ENCODE peak calls at places on chromosomes 2 and 18, in six cellular contexts. I is epithelial cell of esophagus, T is foreskin fibroblast, D is upper lobe of left lung, X is kidney, Q is WERI-Rb-1. J is an unnamed sample.

GRCh38 chr2:13433954-13434353 is 717.2 kb downstream of the TRIB2 start:
- DNase-seq in D (no peak), I (peak), T (no peak), X (no peak), Q (peak), J (no peak)

GRCh38 chr2:148096012-148096411 is 75.1 kb downstream of the MBD5 start:
- DNase-seq in D (no peak), I (no peak), T (no peak), Q (no peak), X (no peak), J (no peak)

GRCh38 chr2:42876280-42876840 is 84.0 kb upstream of the HAAO start:
- DNase-seq in I (no peak), X (no peak), T (peak), Q (peak), D (peak), J (no peak)

GRCh38 chr2:10414591-10414990 is 33.5 kb downstream of the ODC1 start:
- DNase-seq in Q (no peak), D (no peak), I (no peak), T (peak), X (no peak), J (no peak)

GRCh38 chr18:28823506-28824182 is 646.7 kb upstream of the CDH2 start:
- DNase-seq in I (peak), X (peak), T (peak), Q (no peak), D (no peak), J (no peak)

GRCh38 chr2:238169708-238170251 is 11.0 kb downstream of the ERFE start:
- DNase-seq in T (peak), Q (no peak), X (peak), D (peak), I (peak), J (no peak)

GRCh38 chr2:218896501-218897393 is 16.1 kb downstream of the WNT10A start:
- DNase-seq in X (peak), I (peak), Q (no peak), T (no peak), D (no peak), J (peak)

GRCh38 chr2:98463551-98463971 is 18.9 kb downstream of the INPP4A start:
- DNase-seq in I (no peak), Q (no peak), T (no peak), X (no peak), D (no peak), J (no peak)

GRCh38 chr2:14623241-14623640 is 9.3 kb upstream of the LRATD1 start:
- DNase-seq in Q (no peak), D (no peak), T (no peak), I (no peak), X (no peak), J (no peak)

GRCh38 chr2:190838492-190838910 is 42.1 kb upstream of the GLS start:
- DNase-seq in T (peak), D (no peak), X (no peak), I (peak), Q (no peak), J (peak)

GRCh38 chr2:45889053-45889452 is 237.6 kb downstream of the PRKCE start:
- DNase-seq in I (no peak), X (no peak), D (peak), T (no peak), Q (peak), J (peak)

GRCh38 chr2:218569038-218569431 is 396 bp downstream of the CNOT9 start:
- DNase-seq in T (peak), Q (no peak), I (peak), D (peak), X (peak), J (peak)

GRCh38 chr2:73232471-73233153 is 427 bp downstream of the PRADC1 start:
- DNase-seq in T (no peak), Q (peak), X (no peak), D (no peak), I (no peak), J (peak)

GRCh38 chr2:200209030-200209429 is 97.5 kb upstream of the SPATS2L start:
- DNase-seq in X (no peak), I (no peak), D (no peak), Q (no peak), T (no peak), J (no peak)

GRCh38 chr18:63567276-63567675 is 19.9 kb upstream of the SERPINB13 start:
- DNase-seq in I (no peak), Q (no peak), X (no peak), D (no peak), T (peak), J (no peak)

GRCh38 chr18:54877076-54877475 is 48.8 kb downstream of the RAB27B start:
- DNase-seq in I (no peak), T (no peak), D (no peak), X (no peak), Q (no peak), J (no peak)

GRCh38 chr2:134460583-134460998 is 206.7 kb downstream of the MGAT5 start:
- DNase-seq in Q (peak), T (peak), D (peak), I (peak), X (peak), J (peak)

GRCh38 chr2:112187805-112188596 is 49.8 kb downstream of the FBLN7 start:
- DNase-seq in X (no peak), Q (no peak), D (no peak), I (peak), T (no peak), J (peak)
- TF ChIP-seq CTCF in X (no peak), Q (no peak), D (no peak), I (no peak), T (no peak), J (no peak)

GRCh38 chr18:5787936-5788335 is 107.4 kb downstream of the TMEM200C start:
- DNase-seq in D (no peak), Q (no peak), X (no peak), T (no peak), I (no peak), J (no peak)
- TF ChIP-seq CTCF in D (no peak), Q (no peak), X (no peak), T (no peak), I (no peak), J (no peak)

DNA sequence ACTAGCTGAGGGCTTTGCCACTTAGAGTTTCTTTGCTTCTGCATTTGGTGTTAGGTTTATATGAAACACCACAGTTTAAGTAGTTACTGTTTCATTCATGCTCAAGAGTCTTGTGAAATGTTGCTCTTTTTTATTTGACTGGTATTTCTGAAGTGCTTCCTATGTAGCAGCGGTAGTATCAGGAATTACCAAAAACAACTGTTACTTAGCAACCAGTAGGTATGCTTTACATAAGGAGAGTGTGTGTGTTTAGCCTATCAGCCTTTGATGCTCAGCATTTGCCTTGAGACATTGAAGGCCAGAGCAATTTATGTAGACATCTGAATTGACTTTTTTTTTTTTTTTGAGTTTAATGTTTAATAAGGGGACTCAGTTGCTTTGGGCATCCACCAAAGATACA is 3.6 kb downstream of the DIS3L2 start:
- DNase-seq in Q (no peak), T (no peak), I (no peak), D (no peak), X (no peak), J (no peak)
- TF ChIP-seq CTCF in Q (no peak), T (no peak), I (no peak), D (no peak), X (no peak), J (no peak)

GRCh38 chr18:10543277-10543676 is 17.4 kb downstream of the NAPG start:
- DNase-seq in X (no peak), T (no peak), I (no peak), Q (no peak), D (no peak), J (no peak)

GRCh38 chr18:10546557-10547300 is 20.9 kb downstream of the NAPG start:
- DNase-seq in D (peak), Q (no peak), T (no peak), I (no peak), X (no peak), J (no peak)

GRCh38 chr18:10544093-10544748 is 18.4 kb downstream of the NAPG start:
- DNase-seq in T (no peak), I (no peak), Q (no peak), D (no peak), X (no peak), J (no peak)
- TF ChIP-seq CTCF in T (no peak), I (no peak), Q (no peak), D (no peak), X (no peak), J (no peak)

GRCh38 chr2:151728736-151729415 is 5.4 kb downstream of the NEB start:
- DNase-seq in Q (no peak), D (no peak), T (no peak), I (no peak), X (no peak), J (no peak)

GRCh38 chr2:151729837-151730236 is 4.4 kb downstream of the NEB start:
- DNase-seq in I (no peak), X (no peak), T (no peak), D (no peak), Q (no peak), J (no peak)

GRCh38 chr2:151730242-151730975 is 3.9 kb downstream of the NEB start:
- DNase-seq in D (no peak), X (no peak), T (peak), Q (no peak), I (peak), J (no peak)

GRCh38 chr2:151727593-151728552 is 6.4 kb downstream of the NEB start:
- DNase-seq in I (no peak), D (no peak), X (no peak), Q (no peak), T (no peak), J (no peak)

GRCh38 chr2:151729416-151729811 is 4.9 kb downstream of the NEB start:
- DNase-seq in D (no peak), T (no peak), I (no peak), Q (no peak), X (no peak), J (no peak)
- TF ChIP-seq CTCF in D (no peak), T (no peak), I (no peak), Q (no peak), X (no peak), J (no peak)

DNA sequence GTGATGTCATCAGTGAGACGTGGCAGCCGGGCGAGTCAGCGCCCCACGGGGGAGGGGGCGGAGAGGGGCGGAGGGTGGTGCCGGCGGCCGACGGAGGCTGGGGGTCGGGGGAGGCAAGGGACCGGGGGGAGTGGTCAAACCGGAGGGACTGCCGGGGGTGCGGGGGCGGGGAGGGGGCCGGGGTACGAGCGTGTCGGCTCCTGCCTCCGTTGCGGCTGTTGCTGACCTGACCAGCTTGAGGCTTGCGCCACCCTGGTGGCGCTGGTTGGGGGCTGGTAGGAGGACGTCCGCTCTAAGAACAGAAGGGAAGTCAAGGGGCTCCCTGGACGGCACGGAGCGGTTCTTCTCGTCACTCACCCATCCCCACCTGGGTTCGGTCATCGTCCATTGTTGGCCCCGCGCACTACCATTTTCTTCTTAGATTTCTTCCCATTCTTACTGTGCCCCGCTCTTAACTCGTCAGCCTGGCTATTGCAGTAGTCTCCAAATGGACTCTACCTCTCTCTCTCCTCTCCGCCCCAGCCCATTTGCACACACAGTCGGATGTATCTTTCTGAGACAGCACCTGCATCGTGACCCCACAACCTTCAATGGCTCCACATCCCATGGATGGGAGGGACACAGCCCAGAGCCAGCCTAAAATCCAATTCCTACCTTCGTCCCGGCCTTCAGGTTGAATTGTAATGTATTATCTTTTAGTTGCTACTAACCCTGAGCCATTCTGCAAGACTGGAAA is 702 bp upstream of the RAB1A start:
- DNase-seq in I (no peak), T (no peak), X (no peak), Q (no peak), D (no peak), J (no peak)
- TF ChIP-seq CTCF in I (no peak), T (no peak), X (no peak), Q (peak), D (no peak), J (no peak)

GRCh38 chr2:130342533-130343275 is at the start of gene IMP4:
- DNase-seq in Q (peak), I (peak), X (peak), T (peak), D (peak), J (peak)
- TF ChIP-seq CTCF in Q (peak), I (peak), X (peak), T (peak), D (no peak), J (no peak)

GRCh38 chr18:12686100-12686499 is 16.4 kb downstream of the CEP76 start:
- DNase-seq in Q (peak), T (peak), I (peak), X (no peak), D (no peak), J (peak)
- TF ChIP-seq CTCF in Q (no peak), T (peak), I (peak), X (no peak), D (no peak), J (peak)

DNA sequence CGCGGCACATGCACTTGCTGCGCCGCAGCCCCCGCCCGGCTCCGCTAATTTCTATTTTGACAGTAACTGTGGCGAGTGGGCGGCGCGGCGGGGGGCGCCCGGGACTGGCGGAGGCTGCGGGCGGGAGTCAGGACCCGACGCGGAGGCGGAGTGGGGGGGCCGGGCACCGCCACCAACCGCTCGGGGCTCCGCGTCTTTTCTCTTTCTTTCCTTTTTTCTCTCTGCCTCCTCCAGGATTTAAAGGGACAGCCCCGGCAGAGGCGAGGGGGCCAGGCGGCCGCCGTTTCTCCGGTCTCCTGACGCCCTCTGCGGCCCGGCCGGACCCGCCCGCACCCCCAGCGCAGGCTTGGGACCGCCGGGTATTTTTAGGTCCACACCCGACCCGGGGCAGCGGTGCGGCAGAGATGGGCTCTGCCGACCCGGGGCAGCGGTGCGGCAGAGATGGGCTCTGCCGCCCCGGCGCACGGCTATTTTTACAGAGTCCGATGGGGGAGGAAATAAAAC is 460 bp upstream of the ZBTB7C start:
- DNase-seq in X (peak), I (no peak), D (peak), Q (peak), T (peak), J (peak)
- TF ChIP-seq CTCF in X (no peak), I (no peak), D (no peak), Q (no peak), T (no peak), J (no peak)